ENCODE peak calls at places on chromosomes 13 and 19, in nine cellular contexts. M is PC-9; C is CD4-positive, alpha-beta T cell; Q is thoracic aorta; T is kidney; Z is ovary; P is upper lobe of right lung; K is tibial artery; I is A549. L is an unnamed sample.

GRCh38 chr19:46023311-46023779 is 492 bp upstream of the PGLYRP1 start:
- DNase-seq in M (no peak), C (no peak), Q (no peak), T (no peak), Z (no peak), P (no peak), K (no peak), I (no peak), L (no peak)

GRCh38 chr19:21468791-21469190 is 36.6 kb upstream of the ZNF429 start:
- DNase-seq in M (no peak), C (no peak), Q (no peak), T (no peak), Z (no peak), P (peak; percentile 25), K (no peak), I (no peak), L (no peak)

GRCh38 chr13:105914637-105915036 is 620.8 kb downstream of the EFNB2 start:
- DNase-seq in M (no peak), C (no peak), Q (no peak), T (no peak), Z (no peak), P (no peak), K (no peak), I (no peak), L (no peak)

GRCh38 chr19:43432866-43433673 is 18.4 kb downstream of the TEX101 start:
- DNase-seq in M (peak; percentile 74), C (peak; percentile 69), Q (no peak), T (peak; percentile 84), Z (peak; percentile 33), P (peak; percentile 70), K (peak; percentile 39), I (peak; percentile 89), L (peak; percentile 50)

GRCh38 chr19:54436031-54436523 is 12.9 kb upstream of the LENG8 start:
- DNase-seq in M (no peak), C (no peak), Q (no peak), T (peak; percentile 59), Z (peak; percentile 53), P (no peak), K (no peak), I (no peak), L (no peak)

GRCh38 chr13:75263741-75264407 is 218.1 kb downstream of the TBC1D4 start:
- DNase-seq in M (no peak), C (no peak), Q (no peak), T (no peak), Z (no peak), P (no peak), K (no peak), I (no peak), L (no peak)

GRCh38 chr19:38656171-38656981 is 8.9 kb downstream of the ACTN4 start:
- DNase-seq in M (no peak), C (peak; percentile 24), Q (no peak), T (no peak), Z (no peak), P (no peak), K (no peak), I (no peak), L (peak; percentile 32)

GRCh38 chr13:94479559-94480095 is at the start of gene DCT:
- DNase-seq in M (no peak), C (no peak), Q (no peak), T (no peak), Z (no peak), P (no peak), K (no peak), I (no peak), L (no peak)

GRCh38 chr13:112217431-112217830 is 150.5 kb downstream of the SOX1 start:
- DNase-seq in M (no peak), C (no peak), Q (no peak), T (no peak), Z (no peak), P (no peak), K (no peak), I (no peak), L (no peak)

GRCh38 chr19:19078801-19079200 is 15.0 kb downstream of the SLC25A42 start:
- DNase-seq in M (no peak), C (no peak), Q (no peak), T (no peak), Z (no peak), P (no peak), K (no peak), I (no peak), L (no peak)

GRCh38 chr13:23496255-23496654 is 62.8 kb upstream of the SACS start:
- DNase-seq in M (no peak), C (no peak), Q (no peak), T (no peak), Z (no peak), P (no peak), K (no peak), I (no peak), L (no peak)

GRCh38 chr19:2834294-2834871 is 6.9 kb upstream of the ZNF555 start:
- DNase-seq in M (no peak), C (no peak), Q (no peak), T (no peak), Z (no peak), P (no peak), K (no peak), I (no peak), L (no peak)

GRCh38 chr19:15864824-15865223 is 33.0 kb downstream of the CYP4F2 start:
- DNase-seq in M (no peak), C (no peak), Q (no peak), T (no peak), Z (no peak), P (no peak), K (no peak), I (no peak), L (no peak)

GRCh38 chr19:15862444-15862843 is 35.4 kb downstream of the CYP4F2 start:
- DNase-seq in M (no peak), C (no peak), Q (no peak), T (no peak), Z (no peak), P (no peak), K (no peak), I (no peak), L (no peak)

GRCh38 chr19:15866646-15867045 is 31.2 kb downstream of the CYP4F2 start:
- DNase-seq in M (no peak), C (no peak), Q (no peak), T (no peak), Z (no peak), P (no peak), K (no peak), I (no peak), L (no peak)

GRCh38 chr19:15860522-15860921 is 37.4 kb downstream of the CYP4F2 start:
- DNase-seq in M (no peak), C (no peak), Q (no peak), T (no peak), Z (no peak), P (no peak), K (no peak), I (no peak), L (no peak)

GRCh38 chr19:15863272-15863671 is 34.6 kb downstream of the CYP4F2 start:
- DNase-seq in M (no peak), C (no peak), Q (no peak), T (no peak), Z (no peak), P (no peak), K (no peak), I (no peak), L (no peak)
- H3K9me3 ChIP-seq in M (no peaks in the 10 kb centered on the region), C (no peaks in the 10 kb centered on the region), Q (no peaks in the 10 kb centered on the region), T (no peaks in the 10 kb centered on the region), Z (no peaks in the 10 kb centered on the region), P (no peaks in the 10 kb centered on the region), K (no peaks in the 10 kb centered on the region), I (no peaks in the 10 kb centered on the region), L (no peaks in the 10 kb centered on the region)

GRCh38 chr19:57720878-57721277 is 6.5 kb downstream of the ZNF671 start:
- DNase-seq in M (no peak), C (no peak), Q (no peak), T (no peak), Z (no peak), P (no peak), K (no peak), I (no peak), L (no peak)

GRCh38 chr19:57719424-57719823 is 8.0 kb downstream of the ZNF671 start:
- DNase-seq in M (no peak), C (no peak), Q (no peak), T (no peak), Z (no peak), P (no peak), K (no peak), I (no peak), L (no peak)

GRCh38 chr19:57719901-57720519 is 7.4 kb downstream of the ZNF671 start:
- DNase-seq in M (no peak), C (no peak), Q (no peak), T (no peak), Z (no peak), P (no peak), K (no peak), I (no peak), L (no peak)
- H3K9me3 ChIP-seq in M (peaks cover 18% of the 10 kb centered on the region), C (peaks cover 72% of the 10 kb centered on the region), Q (peaks cover 65% of the 10 kb centered on the region), T (peaks cover 52% of the 10 kb centered on the region), Z (peaks cover 8% of the 10 kb centered on the region), P (peaks cover 53% of the 10 kb centered on the region), K (peaks cover 66% of the 10 kb centered on the region), I (peaks cover 88% of the 10 kb centered on the region), L (peaks cover 42% of the 10 kb centered on the region)

GRCh38 chr19:27522223-27522622 is 1690.7 kb downstream of the UQCRFS1 start:
- DNase-seq in M (no peak), C (no peak), Q (no peak), T (no peak), Z (no peak), P (no peak), K (no peak), I (no peak), L (no peak)
- H3K9me3 ChIP-seq in M (peaks cover 6% of the 10 kb centered on the region), C (peaks cover 52% of the 10 kb centered on the region), Q (peaks cover 8% of the 10 kb centered on the region), T (peaks cover 35% of the 10 kb centered on the region), Z (no peaks in the 10 kb centered on the region), P (peaks cover 28% of the 10 kb centered on the region), K (peaks cover 28% of the 10 kb centered on the region), I (peaks cover 67% of the 10 kb centered on the region), L (peaks cover 5% of the 10 kb centered on the region)

GRCh38 chr19:48628486-48629296 is 8.5 kb downstream of the DBP start:
- DNase-seq in M (no peak), C (no peak), Q (no peak), T (peak; percentile 82), Z (peak; percentile 65), P (peak; percentile 67), K (no peak), I (no peak), L (no peak)

GRCh38 chr19:48629599-48630288 is 7.4 kb downstream of the DBP start:
- DNase-seq in M (no peak), C (peak; percentile 27), Q (no peak), T (peak; percentile 90), Z (peak; percentile 88), P (peak; percentile 75), K (no peak), I (no peak), L (no peak)

GRCh38 chr19:48630289-48631036 is 6.7 kb downstream of the DBP start:
- DNase-seq in M (no peak), C (no peak), Q (no peak), T (peak; percentile 92), Z (peak; percentile 77), P (peak; percentile 78), K (peak; percentile 74), I (no peak), L (no peak)

GRCh38 chr19:48627865-48628314 is 8.6 kb downstream of the SPHK2 start:
- DNase-seq in M (no peak), C (no peak), Q (no peak), T (peak; percentile 77), Z (peak; percentile 36), P (peak; percentile 64), K (no peak), I (no peak), L (no peak)

DNA sequence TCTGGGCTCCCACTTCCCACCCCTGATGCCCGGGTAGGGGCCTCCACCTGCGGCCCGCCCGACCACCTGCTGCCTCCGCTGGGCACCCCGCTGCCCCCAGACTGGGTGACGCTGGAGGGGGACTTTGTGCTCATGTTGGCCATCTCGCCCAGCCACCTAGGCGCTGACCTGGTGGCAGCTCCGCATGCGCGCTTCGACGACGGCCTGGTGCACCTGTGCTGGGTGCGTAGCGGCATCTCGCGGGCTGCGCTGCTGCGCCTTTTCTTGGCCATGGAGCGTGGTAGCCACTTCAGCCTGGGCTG is 7.9 kb downstream of the DBP start:
- DNase-seq in M (no peak), C (no peak), Q (no peak), T (peak; percentile 80), Z (peak; percentile 52), P (peak; percentile 66), K (no peak), I (no peak), L (no peak)
- H3K9me3 ChIP-seq in M (no peaks in the 10 kb centered on the region), C (no peaks in the 10 kb centered on the region), Q (no peaks in the 10 kb centered on the region), T (no peaks in the 10 kb centered on the region), Z (no peaks in the 10 kb centered on the region), P (no peaks in the 10 kb centered on the region), K (no peaks in the 10 kb centered on the region), I (no peaks in the 10 kb centered on the region), L (no peaks in the 10 kb centered on the region)

L was measured in T-helper 17 cell.